ENCODE peak calls at places on chromosomes 6 and 20, in seven cellular contexts. C, E, F, X, B, U and R are unnamed samples.

GRCh38 chr6:88532241-88532860 is 366.2 kb upstream of the CNR1 start:
- DNase-seq in U (no peak), B (no peak), E (no peak), X (no peak), C (no peak), F (no peak), R (no peak)

GRCh38 chr20:36792422-36792821 is 18.9 kb upstream of the DSN1 start:
- DNase-seq in E (peak; percentile 77), F (peak; percentile 64), U (no peak), X (peak; percentile 41), B (peak; percentile 67), C (peak; percentile 66), R (peak; percentile 64)

GRCh38 chr6:157631388-157631787 is 191.7 kb upstream of the SNX9 start:
- DNase-seq in C (no peak), E (no peak), B (no peak), U (no peak), X (no peak), F (no peak), R (peak; percentile 21)

GRCh38 chr6:26196846-26197683 is 109.8 kb downstream of the HFE start:
- DNase-seq in C (peak; percentile 95), B (peak; percentile 90), E (no peak), U (peak; percentile 93), F (peak; percentile 96), X (peak; percentile 75), R (peak; percentile 91)

GRCh38 chr6:2794171-2794730 is 29.1 kb downstream of the WRNIP1 start:
- DNase-seq in E (no peak), F (no peak), U (no peak), X (no peak), B (no peak), C (no peak), R (no peak)

GRCh38 chr6:46642928-46643751 is 9.5 kb downstream of the CYP39A1 start:
- DNase-seq in B (no peak), C (no peak), E (no peak), U (no peak), F (no peak), X (no peak), R (no peak)

GRCh38 chr20:34581341-34582189 is 23.0 kb downstream of the MAP1LC3A start:
- DNase-seq in C (peak; percentile 63), B (peak; percentile 64), E (no peak), X (no peak), U (no peak), F (peak; percentile 75), R (peak; percentile 75)

GRCh38 chr20:57027752-57028151 is 238.7 kb downstream of the BMP7 start:
- DNase-seq in U (no peak), E (no peak), X (no peak), C (no peak), F (no peak), B (no peak), R (no peak)

GRCh38 chr6:147852772-147853171 is 344.3 kb downstream of the SAMD5 start:
- DNase-seq in U (no peak), C (no peak), B (peak; percentile 4), F (no peak), E (no peak), X (no peak), R (no peak)

GRCh38 chr6:150395388-150396009 is 26.7 kb downstream of the IYD start:
- DNase-seq in F (peak; percentile 65), E (peak; percentile 61), C (peak; percentile 55), U (no peak), B (peak; percentile 24), X (peak; percentile 34), R (peak; percentile 65)

GRCh38 chr6:83985308-83985713 is 48.3 kb upstream of the MRAP2 start:
- DNase-seq in E (no peak), C (no peak), U (no peak), F (no peak), X (no peak), B (no peak), R (no peak)
- TF ChIP-seq CTCF in E (no peak), C (no peak), U (no peak), F (no peak), X (no peak), B (no peak), R (no peak)

GRCh38 chr20:10947726-10948125 is 273.9 kb upstream of the JAG1 start:
- DNase-seq in B (no peak), C (no peak), X (no peak), F (no peak), E (no peak), U (no peak), R (no peak)
- H3K4me3 ChIP-seq in B (no peak overlapping the region), C (no peak overlapping the region), X (no peak overlapping the region), F (no peak overlapping the region), E (no peak overlapping the region), U (no peak overlapping the region), R (no peak overlapping the region)

GRCh38 chr6:127515234-127515793 is 3.8 kb downstream of the MTCL3 start:
- DNase-seq in E (no peak), F (peak; percentile 14), X (no peak), C (no peak), U (no peak), B (peak; percentile 32), R (no peak)
- TF ChIP-seq CTCF in E (no peak), F (no peak), X (no peak), C (peak; percentile 32), U (no peak), B (no peak), R (no peak)

GRCh38 chr6:156396791-156397418 is 380.3 kb upstream of the ARID1B start:
- DNase-seq in E (no peak), X (no peak), C (no peak), U (peak; percentile 76), F (no peak), B (no peak), R (no peak)
- H3K4me3 ChIP-seq in E (no peak overlapping the region), X (no peak overlapping the region), C (no peak overlapping the region), U (no peak overlapping the region), F (no peak overlapping the region), B (no peak overlapping the region), R (no peak overlapping the region)

GRCh38 chr20:45935416-45936046 is 1.0 kb downstream of the PCIF1 start:
- DNase-seq in E (no peak), X (no peak), F (no peak), B (no peak), C (no peak), U (no peak), R (peak; percentile 33)

GRCh38 chr20:45934046-45934586 is 367 bp upstream of the PCIF1 start:
- DNase-seq in X (peak; percentile 78), B (no peak), E (peak; percentile 61), F (peak; percentile 48), U (peak; percentile 94), C (peak; percentile 65), R (no peak)

GRCh38 chr20:45934587-45935415 is at the start of gene PCIF1:
- DNase-seq in B (peak; percentile 97), U (peak; percentile 98), E (peak; percentile 96), X (peak; percentile 99), C (peak; percentile 98), F (peak; percentile 97), R (peak; percentile 94)

GRCh38 chr20:45937765-45938164 is 3.3 kb downstream of the PCIF1 start:
- DNase-seq in U (no peak), E (no peak), F (no peak), B (no peak), X (no peak), C (no peak), R (no peak)

DNA sequence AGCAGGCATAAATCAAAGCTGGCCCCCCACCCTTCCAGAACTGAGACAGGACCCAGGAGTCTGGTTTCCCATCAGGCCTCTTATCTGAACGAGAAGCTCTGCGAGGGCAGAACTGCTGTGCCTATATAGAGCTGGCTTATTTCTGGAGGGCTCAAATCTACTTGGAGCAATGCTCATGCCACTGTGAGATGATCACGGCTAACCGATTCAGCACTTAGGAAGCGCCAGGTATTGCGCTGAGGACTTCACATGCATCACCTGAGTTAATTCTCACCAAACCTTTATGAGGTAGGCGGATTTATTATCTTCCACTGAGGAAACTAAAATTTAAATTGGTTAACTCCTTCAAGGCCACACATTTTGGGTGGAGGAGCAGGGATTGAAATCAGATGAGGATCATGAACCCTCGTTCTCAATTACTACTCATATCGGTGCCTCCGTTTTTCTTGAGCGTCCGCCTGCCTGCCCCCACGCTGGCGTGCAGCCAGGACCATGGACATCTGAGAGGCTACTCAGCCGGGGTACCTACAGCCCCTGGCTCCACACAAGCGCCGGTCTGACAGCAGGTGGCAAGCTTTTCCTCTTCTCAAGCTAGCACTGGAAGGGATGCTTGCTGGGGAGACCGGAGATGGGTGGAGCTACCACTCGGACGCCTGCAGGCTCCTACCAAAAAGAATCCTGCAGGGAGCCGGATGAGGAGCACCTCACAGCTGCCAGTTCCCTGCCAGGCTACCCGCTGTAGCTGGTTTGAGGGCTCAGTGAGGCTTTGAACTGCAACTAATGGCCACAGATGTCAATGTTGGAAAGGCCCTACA is 1.0 kb upstream of the PCIF1 start:
- DNase-seq in F (peak; percentile 67), U (peak; percentile 91), C (peak; percentile 82), B (peak; percentile 69), E (peak; percentile 86), X (peak; percentile 79), R (peak; percentile 70)
- TF ChIP-seq CTCF in F (peak; percentile 34), U (peak; percentile 51), C (peak; percentile 52), B (peak; percentile 29), E (peak; percentile 19), X (peak; percentile 40), R (peak; percentile 26)

GRCh38 chr6:42045538-42046460 is 4.5 kb upstream of the TAF8 start:
- DNase-seq in F (peak; percentile 82), B (peak; percentile 86), U (peak; percentile 99), C (peak; percentile 97), X (peak; percentile 91), E (peak; percentile 43), R (peak; percentile 21)
- H3K4me3 ChIP-seq in F (peak overlapping the region; percentile 44), B (no peak overlapping the region), U (peak overlapping the region; percentile 78), C (peak overlapping the region; percentile 14), X (peak overlapping the region; percentile 86), E (peak overlapping the region; percentile 14), R (no peak overlapping the region)

GRCh38 chr6:72622094-72622540 is 253 bp downstream of the KCNQ5 start:
- DNase-seq in X (peak; percentile 18), F (peak; percentile 16), B (peak; percentile 29), C (peak; percentile 43), U (peak; percentile 92), E (peak; percentile 36), R (peak; percentile 48)
- TF ChIP-seq CTCF in X (no peak), F (peak; percentile 14), B (no peak), C (peak; percentile 38), U (peak; percentile 53), E (no peak), R (peak; percentile 10)

GRCh38 chr6:57162516-57162915 is 9.6 kb upstream of the BAG2 start:
- DNase-seq in C (no peak), E (no peak), B (peak; percentile 18), F (no peak), X (no peak), U (no peak), R (no peak)
- H3K4me3 ChIP-seq in C (no peak overlapping the region), E (no peak overlapping the region), B (no peak overlapping the region), F (no peak overlapping the region), X (no peak overlapping the region), U (no peak overlapping the region), R (no peak overlapping the region)

DNA sequence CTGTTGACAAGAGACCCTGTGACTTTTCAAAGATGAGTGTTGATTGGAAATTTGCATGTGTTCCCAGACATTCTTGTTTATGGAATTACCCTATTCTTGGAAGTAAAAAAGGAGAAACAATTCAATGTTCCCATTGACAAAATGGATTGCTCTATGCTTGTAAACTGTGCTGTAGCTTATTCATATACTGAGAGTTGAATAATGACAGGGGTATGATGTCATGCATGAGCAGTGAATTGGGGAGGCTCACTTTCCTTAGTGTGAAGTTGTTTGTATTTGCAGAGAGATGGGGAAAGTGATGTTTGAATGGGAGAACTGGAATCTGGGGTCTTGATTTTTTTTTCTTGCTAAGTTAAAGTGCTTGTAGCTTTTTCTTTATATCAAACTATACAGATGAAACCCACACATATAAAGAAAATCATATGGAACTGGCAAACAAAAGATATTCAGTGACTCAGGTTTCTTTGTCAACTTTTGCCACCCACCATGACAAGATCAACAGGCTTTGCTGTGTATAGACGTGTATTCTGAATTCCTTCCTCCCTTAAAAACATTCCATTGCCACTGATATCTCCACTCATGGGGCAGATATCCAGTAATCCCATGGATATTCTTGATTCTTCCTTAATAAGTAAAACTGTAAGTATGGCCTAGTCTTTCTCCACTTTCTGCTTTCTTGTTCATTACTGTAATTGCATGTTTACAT is 97.8 kb upstream of the JAG1 start:
- DNase-seq in F (peak; percentile 67), C (peak; percentile 10), B (no peak), X (no peak), E (no peak), U (no peak), R (no peak)
- TF ChIP-seq CTCF in F (no peak), C (no peak), B (no peak), X (no peak), E (no peak), U (no peak), R (no peak)